ENCODE peak calls at places on chromosomes 11 and 22, in ten cellular contexts. Q, T, L, K, I, C, A, N, D and W are unnamed samples.

GRCh38 chr11:99534812-99535211 is 514.1 kb downstream of the CNTN5 start:
- DNase-seq in Q (no peak), T (no peak), L (no peak), K (no peak), I (no peak), C (no peak), A (no peak), N (no peak), D (peak), W (no peak)

GRCh38 chr11:107293677-107294344 is 163.8 kb downstream of the CWF19L2 start:
- DNase-seq in Q (no peak), T (no peak), L (no peak), K (no peak), I (no peak), C (no peak), A (no peak), N (no peak), D (no peak), W (peak)

GRCh38 chr22:49951678-49951985 is 8.9 kb upstream of the PIM3 start:
- DNase-seq in Q (no peak), T (no peak), L (no peak), K (no peak), I (no peak), C (no peak), A (no peak), N (no peak), D (no peak), W (no peak)

GRCh38 chr22:39090426-39091064 is 6.5 kb upstream of the APOBEC3H start:
- DNase-seq in Q (no peak), T (peak), L (no peak), K (no peak), I (peak), C (peak), A (no peak), N (no peak), D (no peak), W (no peak)

GRCh38 chr11:76543006-76543703 is 98.3 kb downstream of the EMSY start:
- DNase-seq in Q (no peak), T (no peak), L (no peak), K (no peak), I (no peak), C (no peak), A (no peak), N (no peak), D (peak), W (no peak)

GRCh38 chr22:50441428-50441993 is 33.3 kb downstream of the SBF1 start:
- DNase-seq in Q (no peak), T (no peak), L (no peak), K (no peak), I (no peak), C (no peak), A (no peak), N (no peak), D (no peak), W (no peak)

GRCh38 chr22:39284983-39285382 is 34.4 kb downstream of the RPL3 start:
- DNase-seq in Q (no peak), T (no peak), L (no peak), K (no peak), I (no peak), C (no peak), A (no peak), N (no peak), D (no peak), W (no peak)

GRCh38 chr22:23179381-23180294 is 671 bp upstream of the BCR start:
- DNase-seq in Q (no peak), T (peak), L (no peak), K (peak), I (no peak), C (no peak), A (no peak), N (no peak), D (no peak), W (no peak)

GRCh38 chr11:8357891-8358566 is 94.4 kb upstream of the LMO1 start:
- DNase-seq in Q (no peak), T (no peak), L (no peak), K (no peak), I (no peak), C (no peak), A (no peak), N (no peak), D (no peak), W (no peak)

GRCh38 chr11:28089378-28089777 is 18.6 kb downstream of the KIF18A start:
- DNase-seq in Q (no peak), T (no peak), L (no peak), K (no peak), I (no peak), C (no peak), A (no peak), N (peak), D (peak), W (no peak)

GRCh38 chr11:68940651-68941323 is 37.1 kb downstream of the IGHMBP2 start:
- DNase-seq in Q (no peak), T (no peak), L (no peak), K (no peak), I (no peak), C (no peak), A (no peak), N (no peak), D (no peak), W (no peak)

GRCh38 chr22:32531955-32532818 is 57.6 kb downstream of the FBXO7 start:
- DNase-seq in Q (no peak), T (no peak), L (no peak), K (peak), I (no peak), C (no peak), A (no peak), N (peak), D (peak), W (peak)

GRCh38 chr11:21511835-21512440 is 680.9 kb upstream of the ANO5 start:
- DNase-seq in Q (peak), T (peak), L (peak), K (peak), I (no peak), C (peak), A (peak), N (peak), D (no peak), W (peak)

GRCh38 chr22:29060931-29061330 is 700 bp downstream of the C22orf31 start:
- DNase-seq in Q (no peak), T (no peak), L (no peak), K (no peak), I (no peak), C (no peak), A (no peak), N (no peak), D (no peak), W (no peak)

GRCh38 chr22:41127447-41127846 is 35.1 kb downstream of the EP300 start:
- DNase-seq in Q (no peak), T (no peak), L (no peak), K (no peak), I (no peak), C (no peak), A (no peak), N (no peak), D (no peak), W (no peak)

GRCh38 chr11:131600591-131600990 is 230.2 kb downstream of the NTM start:
- DNase-seq in Q (no peak), T (no peak), L (no peak), K (no peak), I (no peak), C (no peak), A (no peak), N (no peak), D (no peak), W (no peak)

GRCh38 chr22:42848941-42849340 is 8.1 kb downstream of the ARFGAP3 start:
- DNase-seq in Q (no peak), T (no peak), L (no peak), K (no peak), I (no peak), C (no peak), A (no peak), N (peak), D (no peak), W (no peak)

GRCh38 chr11:120303004-120303637 is 22.0 kb upstream of the TLCD5 start:
- DNase-seq in Q (no peak), T (peak), L (peak), K (peak), I (peak), C (peak), A (peak), N (peak), D (peak), W (peak)

GRCh38 chr22:50445071-50445879 is 29.6 kb downstream of the SBF1 start:
- DNase-seq in Q (no peak), T (no peak), L (no peak), K (no peak), I (no peak), C (no peak), A (no peak), N (no peak), D (no peak), W (no peak)

GRCh38 chr11:46363031-46363407 is 15.8 kb downstream of the DGKZ start:
- DNase-seq in Q (no peak), T (no peak), L (peak), K (no peak), I (no peak), C (no peak), A (no peak), N (peak), D (peak), W (no peak)

GRCh38 chr22:47371263-47372090 is 609.0 kb downstream of the TBC1D22A start:
- DNase-seq in Q (no peak), T (no peak), L (peak), K (no peak), I (no peak), C (no peak), A (no peak), N (no peak), D (no peak), W (no peak)

GRCh38 chr11:95599959-95600586 is 189.5 kb downstream of the FAM76B start:
- DNase-seq in Q (no peak), T (peak), L (no peak), K (no peak), I (no peak), C (no peak), A (no peak), N (no peak), D (no peak), W (no peak)

GRCh38 chr11:27694992-27695391 is 5.3 kb downstream of the BDNF start:
- DNase-seq in Q (no peak), T (no peak), L (no peak), K (no peak), I (no peak), C (no peak), A (no peak), N (peak), D (no peak), W (no peak)

GRCh38 chr11:126722006-126722736 is 278.4 kb downstream of the KIRREL3 start:
- DNase-seq in Q (no peak), T (no peak), L (no peak), K (no peak), I (no peak), C (no peak), A (no peak), N (peak), D (peak), W (no peak)

GRCh38 chr11:10460611-10461275 is 5.7 kb downstream of the AMPD3 start:
- DNase-seq in Q (no peak), T (no peak), L (no peak), K (no peak), I (no peak), C (peak), A (no peak), N (no peak), D (no peak), W (no peak)

GRCh38 chr22:35488513-35488912 is 52.1 kb upstream of the RASD2 start:
- DNase-seq in Q (no peak), T (no peak), L (no peak), K (no peak), I (no peak), C (no peak), A (no peak), N (no peak), D (no peak), W (no peak)

GRCh38 chr11:27926981-27927481 is 180.9 kb downstream of the KIF18A start:
- DNase-seq in Q (no peak), T (no peak), L (no peak), K (no peak), I (no peak), C (no peak), A (no peak), N (peak), D (peak), W (no peak)

GRCh38 chr11:69212121-69213110 is 56.7 kb downstream of the SMIM38 start:
- DNase-seq in Q (no peak), T (no peak), L (no peak), K (no peak), I (no peak), C (no peak), A (no peak), N (peak), D (no peak), W (peak)

GRCh38 chr11:107494036-107494435 is 36.4 kb upstream of the CWF19L2 start:
- DNase-seq in Q (no peak), T (no peak), L (no peak), K (no peak), I (no peak), C (no peak), A (no peak), N (no peak), D (no peak), W (no peak)

GRCh38 chr11:2462092-2462985 is 17.5 kb downstream of the KCNQ1 start:
- DNase-seq in Q (no peak), T (no peak), L (peak), K (no peak), I (no peak), C (no peak), A (no peak), N (no peak), D (no peak), W (no peak)